ENCODE peak calls at places on chromosomes 2 and 18, in ten cellular contexts. R is spleen, P is transverse colon, T is suprapubic skin, N is sigmoid colon, G is GM12892, H is stomach, V is K562, C is prostate gland, X is HL-60. I is an unnamed sample.

GRCh38 chr2:240503848-240504247 is 53.9 kb downstream of the ANKMY1 start:
- DNase-seq in R (peak; percentile 30), P (no peak), T (peak; percentile 52), N (no peak), G (no peak), H (no peak), V (no peak), C (no peak), X (no peak), I (no peak)

GRCh38 chr2:225173909-225174308 is 131.6 kb upstream of the DOCK10 start:
- DNase-seq in R (no peak), P (no peak), T (no peak), N (no peak), G (no peak), H (no peak), V (no peak), C (no peak), X (no peak), I (no peak)

GRCh38 chr2:156399950-156400703 is 36.1 kb upstream of the GPD2 start:
- DNase-seq in R (peak; percentile 93), P (peak; percentile 81), T (peak; percentile 86), N (peak; percentile 95), G (peak; percentile 34), H (peak; percentile 81), V (peak; percentile 63), C (peak; percentile 82), X (peak; percentile 47), I (peak; percentile 84)

GRCh38 chr2:240584486-240585031 is 2.0 kb upstream of the CAPN10 start:
- DNase-seq in R (peak; percentile 80), P (peak; percentile 60), T (no peak), N (no peak), G (no peak), H (no peak), V (no peak), C (no peak), X (peak; percentile 94), I (no peak)

GRCh38 chr2:62939735-62940491 is 110.7 kb upstream of the OTX1 start:
- DNase-seq in R (no peak), P (no peak), T (no peak), N (no peak), G (no peak), H (no peak), V (no peak), C (no peak), X (no peak), I (no peak)

GRCh38 chr2:96267159-96267971 is 1.3 kb downstream of the CIAO1 start:
- DNase-seq in R (peak; percentile 89), P (peak; percentile 49), T (no peak), N (no peak), G (no peak), H (peak; percentile 40), V (peak; percentile 52), C (no peak), X (peak; percentile 68), I (no peak)

GRCh38 chr2:27833931-27834330 is 56.3 kb downstream of the RBKS start:
- DNase-seq in R (no peak), P (no peak), T (no peak), N (no peak), G (no peak), H (no peak), V (no peak), C (no peak), X (no peak), I (no peak)

GRCh38 chr2:204131621-204132020 is 195.1 kb downstream of the ICOS start:
- DNase-seq in R (no peak), P (no peak), T (no peak), N (no peak), G (no peak), H (no peak), V (no peak), C (no peak), X (no peak), I (no peak)

GRCh38 chr2:149573760-149574159 is 13.8 kb downstream of the MMADHC start:
- DNase-seq in R (no peak), P (no peak), T (no peak), N (no peak), G (no peak), H (no peak), V (no peak), C (no peak), X (no peak), I (no peak)

GRCh38 chr2:235283246-235283645 is 210.6 kb upstream of the AGAP1 start:
- DNase-seq in R (no peak), P (no peak), T (no peak), N (no peak), G (no peak), H (no peak), V (no peak), C (no peak), X (no peak), I (no peak)

GRCh38 chr2:11866358-11867335 is 120.2 kb downstream of the LPIN1 start:
- DNase-seq in R (peak; percentile 11), P (no peak), T (no peak), N (no peak), G (no peak), H (no peak), V (no peak), C (no peak), X (no peak), I (no peak)

GRCh38 chr18:58345064-58345463 is 283.8 kb downstream of the ALPK2 start:
- DNase-seq in R (no peak), P (no peak), T (no peak), N (no peak), G (no peak), H (no peak), V (no peak), C (no peak), X (no peak), I (no peak)
- TF ChIP-seq POLR2AphosphoS5 in R (no peak), P (no peak), T (no peak), N (no peak), G (no peak), H (no peak), V (no peak), C (no peak), X (no peak), I (no peak)

GRCh38 chr2:174611851-174612250 is 14.2 kb upstream of the WIPF1 start:
- DNase-seq in R (no peak), P (no peak), T (no peak), N (no peak), G (no peak), H (no peak), V (no peak), C (no peak), X (no peak), I (no peak)

GRCh38 chr2:174610243-174610995 is 12.8 kb upstream of the WIPF1 start:
- DNase-seq in R (peak; percentile 77), P (no peak), T (no peak), N (no peak), G (no peak), H (no peak), V (no peak), C (no peak), X (peak; percentile 49), I (peak; percentile 49)

GRCh38 chr2:174609261-174609660 is 11.7 kb upstream of the WIPF1 start:
- DNase-seq in R (no peak), P (no peak), T (no peak), N (no peak), G (no peak), H (no peak), V (no peak), C (no peak), X (no peak), I (no peak)

GRCh38 chr2:174612960-174613359 is 15.4 kb upstream of the WIPF1 start:
- DNase-seq in R (no peak), P (no peak), T (no peak), N (no peak), G (no peak), H (no peak), V (no peak), C (no peak), X (no peak), I (no peak)

DNA sequence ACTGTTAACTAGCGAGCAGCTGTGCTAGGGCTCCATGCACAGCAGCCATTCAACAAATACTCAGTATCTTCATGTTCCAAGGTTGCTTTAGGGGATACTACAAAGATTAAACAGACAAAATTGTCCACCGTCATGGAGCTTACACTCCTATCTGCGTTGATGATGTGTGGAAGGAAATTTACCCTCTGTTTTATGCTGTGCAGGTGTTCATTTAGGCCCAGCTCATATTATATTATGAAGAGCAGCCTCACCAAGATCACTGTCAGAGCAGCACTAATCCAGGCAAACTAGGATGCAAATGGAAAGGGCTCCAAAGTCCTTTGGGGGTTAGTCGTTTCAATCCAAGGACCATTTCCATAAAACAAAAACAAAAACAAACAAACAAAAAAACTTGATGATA is 13.4 kb upstream of the WIPF1 start:
- DNase-seq in R (no peak), P (no peak), T (no peak), N (no peak), G (no peak), H (no peak), V (no peak), C (no peak), X (no peak), I (no peak)
- TF ChIP-seq POLR2AphosphoS5 in R (no peak), P (no peak), T (no peak), N (no peak), G (no peak), H (no peak), V (no peak), C (no peak), X (peak; percentile 24), I (no peak)

GRCh38 chr2:15038373-15039364 is 406.2 kb downstream of the LRATD1 start:
- DNase-seq in R (no peak), P (no peak), T (no peak), N (no peak), G (no peak), H (no peak), V (no peak), C (no peak), X (peak; percentile 25), I (no peak)
- TF ChIP-seq POLR2AphosphoS5 in R (no peak), P (no peak), T (no peak), N (no peak), G (no peak), H (no peak), V (no peak), C (no peak), X (no peak), I (no peak)

DNA sequence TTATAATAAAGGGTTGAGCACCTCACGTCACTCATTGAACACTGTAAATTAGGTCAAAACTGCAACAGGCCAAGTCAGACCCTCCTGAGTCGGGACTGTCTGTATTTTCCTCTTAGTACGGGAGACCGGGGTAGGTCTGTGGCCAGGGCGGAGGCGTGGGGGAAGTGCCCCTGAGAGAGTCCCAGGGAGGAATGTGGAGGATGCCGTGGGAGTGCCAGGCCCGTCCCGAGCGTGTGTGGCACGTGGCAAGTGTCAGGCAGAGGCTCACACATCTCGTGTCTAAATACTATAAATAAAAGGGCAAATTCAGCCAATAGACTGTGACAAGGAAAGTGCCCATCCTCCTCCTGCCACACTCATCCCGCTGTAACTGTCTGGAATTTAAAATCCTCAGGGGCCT is 6.3 kb upstream of the HDAC4 start:
- DNase-seq in R (no peak), P (no peak), T (peak; percentile 65), N (no peak), G (no peak), H (no peak), V (no peak), C (no peak), X (no peak), I (no peak)
- TF ChIP-seq POLR2AphosphoS5 in R (no peak), P (no peak), T (no peak), N (no peak), G (no peak), H (no peak), V (no peak), C (no peak), X (no peak), I (no peak)

GRCh38 chr2:85430780-85431601 is 12.5 kb downstream of the SH2D6 start:
- DNase-seq in R (no peak), P (no peak), T (no peak), N (no peak), G (no peak), H (no peak), V (no peak), C (no peak), X (no peak), I (no peak)
- TF ChIP-seq POLR2AphosphoS5 in R (no peak), P (no peak), T (no peak), N (no peak), G (no peak), H (no peak), V (no peak), C (no peak), X (no peak), I (no peak)